ENCODE peak calls at places on chromosome 7, in seven cellular contexts. R is AG09309, W is WERI-Rb-1, U is pancreas, M is psoas muscle, F is body of pancreas, Y is astrocyte. N is an unnamed sample.

GRCh38 chr7:143360788-143361551 is 1.5 kb downstream of the FAM131B start:
- DNase-seq in R (no peak), W (no peak), U (no peak), M (no peak), F (no peak), Y (no peak), N (no peak)

GRCh38 chr7:24336461-24336860 is 52.5 kb downstream of the NPY start:
- DNase-seq in R (no peak), W (no peak), U (no peak), M (no peak), F (no peak), Y (no peak), N (no peak)

GRCh38 chr7:101154693-101155102 is 422 bp downstream of the AP1S1 start:
- DNase-seq in R (no peak), W (no peak), U (no peak), M (no peak), F (no peak), Y (no peak), N (no peak)

GRCh38 chr7:42183547-42183946 is 53.5 kb downstream of the GLI3 start:
- DNase-seq in R (no peak), W (no peak), U (no peak), M (no peak), F (no peak), Y (no peak), N (no peak)

GRCh38 chr7:7521259-7521658 is 14.4 kb downstream of the COL28A1 start:
- DNase-seq in R (no peak), W (peak), U (no peak), M (no peak), F (no peak), Y (no peak), N (no peak)

GRCh38 chr7:101681170-101682007 is 52.3 kb upstream of the MYL10 start:
- DNase-seq in R (peak), W (no peak), U (peak), M (peak), F (peak), Y (peak), N (no peak)

GRCh38 chr7:134601459-134601858 is 45.2 kb upstream of the BPGM start:
- DNase-seq in R (no peak), W (no peak), U (no peak), M (no peak), F (no peak), Y (no peak), N (no peak)

GRCh38 chr7:38834357-38834756 is 74.6 kb downstream of the VPS41 start:
- DNase-seq in R (no peak), W (no peak), U (no peak), M (no peak), F (no peak), Y (no peak), N (no peak)

GRCh38 chr7:1914321-1914720 is 244.2 kb downstream of the ELFN1 start:
- DNase-seq in R (no peak), W (no peak), U (no peak), M (peak), F (no peak), Y (no peak), N (no peak)

GRCh38 chr7:94054130-94054529 is 50.0 kb upstream of the BET1 start:
- DNase-seq in R (no peak), W (no peak), U (no peak), M (no peak), F (no peak), Y (peak), N (peak)

GRCh38 chr7:7972128-7972527 is 3.5 kb downstream of the GLCCI1 start:
- DNase-seq in R (no peak), W (no peak), U (no peak), M (no peak), F (no peak), Y (peak), N (peak)

GRCh38 chr7:81833401-81833800 is 63.6 kb upstream of the HGF start:
- DNase-seq in R (no peak), W (no peak), U (no peak), M (no peak), F (no peak), Y (peak), N (no peak)

GRCh38 chr7:47477191-47478016 is 104.5 kb downstream of the TNS3 start:
- DNase-seq in R (no peak), W (no peak), U (no peak), M (no peak), F (no peak), Y (no peak), N (no peak)

GRCh38 chr7:106966121-106966520 is 78.4 kb upstream of the PRKAR2B start:
- DNase-seq in R (no peak), W (no peak), U (no peak), M (no peak), F (no peak), Y (no peak), N (no peak)

GRCh38 chr7:1096156-1097119 is 8.5 kb downstream of the GPER1 start:
- DNase-seq in R (no peak), W (no peak), U (no peak), M (no peak), F (no peak), Y (no peak), N (no peak)

GRCh38 chr7:69922011-69922803 is 323.9 kb downstream of the AUTS2 start:
- DNase-seq in R (no peak), W (no peak), U (no peak), M (no peak), F (no peak), Y (no peak), N (no peak)

GRCh38 chr7:126303926-126304325 is 948.8 kb downstream of the GRM8 start:
- DNase-seq in R (no peak), W (no peak), U (no peak), M (no peak), F (no peak), Y (no peak), N (no peak)

GRCh38 chr7:115352375-115352774 is 430.5 kb downstream of the MDFIC start:
- DNase-seq in R (peak), W (no peak), U (no peak), M (no peak), F (no peak), Y (peak), N (no peak)

GRCh38 chr7:93948106-93948505 is 26.6 kb downstream of the GNG11 start:
- DNase-seq in R (no peak), W (no peak), U (no peak), M (no peak), F (no peak), Y (peak), N (no peak)

GRCh38 chr7:151570366-151570915 is 50.7 kb upstream of the RHEB start:
- DNase-seq in R (no peak), W (no peak), U (no peak), M (no peak), F (no peak), Y (no peak), N (peak)

GRCh38 chr7:32785365-32785764 is 106.2 kb downstream of the KBTBD2 start:
- DNase-seq in R (no peak), W (no peak), U (no peak), M (no peak), F (no peak), Y (no peak), N (no peak)

GRCh38 chr7:134851141-134851540 is 71.7 kb downstream of the CALD1 start:
- DNase-seq in R (no peak), W (no peak), U (no peak), M (no peak), F (no peak), Y (no peak), N (no peak)

GRCh38 chr7:141665208-141666035 is 36.5 kb downstream of the DENND11 start:
- DNase-seq in R (no peak), W (no peak), U (no peak), M (no peak), F (no peak), Y (no peak), N (no peak)

GRCh38 chr7:146208484-146208883 is 91.9 kb downstream of the CNTNAP2 start:
- DNase-seq in R (no peak), W (no peak), U (no peak), M (no peak), F (no peak), Y (no peak), N (no peak)

GRCh38 chr7:29123611-29124190 is 22.6 kb downstream of the CPVL start:
- DNase-seq in R (no peak), W (no peak), U (no peak), M (no peak), F (no peak), Y (no peak), N (no peak)

GRCh38 chr7:21507627-21508343 is 35.1 kb upstream of the DNAH11 start:
- DNase-seq in R (peak), W (peak), U (peak), M (peak), F (peak), Y (peak), N (peak)

GRCh38 chr7:12028508-12028907 is 182.6 kb upstream of the TMEM106B start:
- DNase-seq in R (no peak), W (no peak), U (no peak), M (no peak), F (no peak), Y (peak), N (no peak)

GRCh38 chr7:28055161-28055544 is 125.4 kb downstream of the JAZF1 start:
- DNase-seq in R (no peak), W (no peak), U (no peak), M (no peak), F (no peak), Y (peak), N (no peak)

GRCh38 chr7:95658676-95659075 is 62.4 kb upstream of the PDK4 start:
- DNase-seq in R (no peak), W (no peak), U (no peak), M (no peak), F (no peak), Y (no peak), N (no peak)

GRCh38 chr7:93890041-93890463 is 501 bp downstream of the TFPI2 start:
- DNase-seq in R (no peak), W (peak), U (peak), M (no peak), F (peak), Y (peak), N (no peak)

GRCh38 chr7:1611708-1612241 is 41.9 kb upstream of the PSMG3 start:
- DNase-seq in R (peak), W (peak), U (no peak), M (no peak), F (no peak), Y (peak), N (no peak)

GRCh38 chr7:98598846-98599615 is 18.1 kb upstream of the NPTX2 start:
- DNase-seq in R (no peak), W (no peak), U (no peak), M (no peak), F (no peak), Y (no peak), N (no peak)

GRCh38 chr7:89002942-89003618 is 207.5 kb upstream of the TEX47 start:
- DNase-seq in R (no peak), W (no peak), U (no peak), M (no peak), F (no peak), Y (no peak), N (no peak)

GRCh38 chr7:36671432-36671829 is 52.9 kb downstream of the AOAH start:
- DNase-seq in R (no peak), W (no peak), U (no peak), M (no peak), F (no peak), Y (no peak), N (no peak)

GRCh38 chr7:102305414-102306268 is 19.0 kb downstream of the SH2B2 start:
- DNase-seq in R (no peak), W (no peak), U (no peak), M (no peak), F (no peak), Y (no peak), N (peak)

GRCh38 chr7:117247809-117248208 is 75.0 kb downstream of the WNT2 start:
- DNase-seq in R (no peak), W (no peak), U (no peak), M (no peak), F (no peak), Y (peak), N (no peak)

GRCh38 chr7:131279044-131279443 is 48.6 kb upstream of the MKLN1 start:
- DNase-seq in R (no peak), W (no peak), U (no peak), M (no peak), F (no peak), Y (no peak), N (no peak)

GRCh38 chr7:95470452-95470851 is 15.3 kb upstream of the ASB4 start:
- DNase-seq in R (peak), W (peak), U (peak), M (no peak), F (peak), Y (peak), N (peak)

GRCh38 chr7:74068378-74069085 is 15.1 kb upstream of the LIMK1 start:
- DNase-seq in R (no peak), W (no peak), U (no peak), M (no peak), F (no peak), Y (no peak), N (no peak)
- TF ChIP-seq CTCF in R (no peak), W (no peak), U (no peak), M (no peak), F (no peak), Y (no peak), N (no peak)

GRCh38 chr7:6416516-6417145 is 31.1 kb downstream of the DAGLB start:
- DNase-seq in R (no peak), W (no peak), U (no peak), M (no peak), F (no peak), Y (no peak), N (no peak)
- TF ChIP-seq CTCF in R (no peak), W (peak), U (no peak), M (no peak), F (no peak), Y (no peak), N (no peak)

GRCh38 chr7:121510302-121510701 is 114.2 kb upstream of the FAM3C start:
- DNase-seq in R (no peak), W (no peak), U (peak), M (no peak), F (peak), Y (no peak), N (peak)
- TF ChIP-seq CTCF in R (no peak), W (peak), U (no peak), M (peak), F (peak), Y (no peak), N (peak)

GRCh38 chr7:132966731-132967130 is 115.2 kb downstream of the CHCHD3 start:
- DNase-seq in R (no peak), W (no peak), U (no peak), M (no peak), F (no peak), Y (peak), N (no peak)

GRCh38 chr7:132970257-132970656 is 111.6 kb downstream of the CHCHD3 start:
- DNase-seq in R (no peak), W (no peak), U (no peak), M (no peak), F (no peak), Y (no peak), N (no peak)

GRCh38 chr7:132969520-132969919 is 112.4 kb downstream of the CHCHD3 start:
- DNase-seq in R (no peak), W (no peak), U (no peak), M (no peak), F (no peak), Y (no peak), N (no peak)

GRCh38 chr7:132964886-132965285 is 117.0 kb downstream of the CHCHD3 start:
- DNase-seq in R (no peak), W (no peak), U (no peak), M (no peak), F (no peak), Y (no peak), N (peak)

GRCh38 chr7:132965951-132966350 is 115.9 kb downstream of the CHCHD3 start:
- DNase-seq in R (no peak), W (no peak), U (no peak), M (no peak), F (no peak), Y (no peak), N (no peak)
- TF ChIP-seq CTCF in R (no peak), W (no peak), U (no peak), M (no peak), F (no peak), Y (no peak), N (no peak)

DNA sequence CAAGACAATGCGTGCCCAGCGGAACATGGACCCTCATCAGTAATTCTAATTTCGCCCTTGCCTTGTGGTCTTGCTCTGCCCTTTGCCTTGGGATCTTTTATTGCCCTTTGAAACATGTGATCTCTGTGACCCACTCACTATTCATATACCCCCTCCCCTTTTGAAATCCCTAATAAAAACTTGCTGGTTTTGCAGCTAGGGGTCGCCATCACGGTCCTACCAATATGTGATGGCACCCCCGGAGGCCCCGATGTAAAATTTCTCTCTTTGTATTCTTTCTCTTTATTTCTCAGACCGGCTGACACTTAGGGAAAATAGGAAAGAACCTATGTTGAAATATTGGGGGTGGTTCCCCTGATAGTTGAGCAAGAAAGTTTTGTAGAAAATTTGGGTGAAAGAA is 242.7 kb downstream of the CDK14 start:
- DNase-seq in R (no peak), W (no peak), U (no peak), M (no peak), F (no peak), Y (no peak), N (no peak)
- TF ChIP-seq CTCF in R (no peak), W (no peak), U (no peak), M (no peak), F (no peak), Y (no peak), N (peak)

GRCh38 chr7:147436718-147437117 is 1153.8 kb upstream of the C7orf33 start:
- DNase-seq in R (no peak), W (no peak), U (no peak), M (no peak), F (no peak), Y (no peak), N (no peak)

GRCh38 chr7:147428075-147428474 is 1162.5 kb upstream of the C7orf33 start:
- DNase-seq in R (no peak), W (no peak), U (no peak), M (no peak), F (no peak), Y (no peak), N (no peak)

DNA sequence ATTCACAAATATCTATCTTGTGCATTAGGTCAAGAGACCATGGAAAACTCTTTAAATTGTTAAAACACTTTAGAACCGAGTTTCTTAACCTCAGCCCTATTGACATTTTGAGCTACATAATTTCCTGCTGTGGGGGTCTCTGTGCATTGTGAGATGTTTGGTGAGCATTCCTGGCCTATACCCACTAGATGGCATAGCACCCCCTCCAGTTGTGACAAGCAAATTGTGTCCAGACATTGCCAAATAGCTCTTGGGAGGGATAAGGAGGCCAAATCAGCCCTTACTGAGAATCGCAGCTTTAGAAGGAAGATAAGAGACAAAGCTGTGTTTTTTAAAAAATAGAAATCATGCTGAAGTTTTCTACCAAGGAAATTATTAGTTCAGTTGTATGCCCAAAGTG is 1158.5 kb upstream of the C7orf33 start:
- DNase-seq in R (no peak), W (peak), U (no peak), M (no peak), F (no peak), Y (no peak), N (no peak)
- TF ChIP-seq CTCF in R (peak), W (peak), U (no peak), M (no peak), F (no peak), Y (peak), N (peak)

GRCh38 chr7:43353902-43354301 is 229.0 kb upstream of the STK17A start:
- DNase-seq in R (no peak), W (no peak), U (no peak), M (no peak), F (no peak), Y (no peak), N (peak)
- TF ChIP-seq CTCF in R (no peak), W (peak), U (no peak), M (no peak), F (no peak), Y (no peak), N (peak)

DNA sequence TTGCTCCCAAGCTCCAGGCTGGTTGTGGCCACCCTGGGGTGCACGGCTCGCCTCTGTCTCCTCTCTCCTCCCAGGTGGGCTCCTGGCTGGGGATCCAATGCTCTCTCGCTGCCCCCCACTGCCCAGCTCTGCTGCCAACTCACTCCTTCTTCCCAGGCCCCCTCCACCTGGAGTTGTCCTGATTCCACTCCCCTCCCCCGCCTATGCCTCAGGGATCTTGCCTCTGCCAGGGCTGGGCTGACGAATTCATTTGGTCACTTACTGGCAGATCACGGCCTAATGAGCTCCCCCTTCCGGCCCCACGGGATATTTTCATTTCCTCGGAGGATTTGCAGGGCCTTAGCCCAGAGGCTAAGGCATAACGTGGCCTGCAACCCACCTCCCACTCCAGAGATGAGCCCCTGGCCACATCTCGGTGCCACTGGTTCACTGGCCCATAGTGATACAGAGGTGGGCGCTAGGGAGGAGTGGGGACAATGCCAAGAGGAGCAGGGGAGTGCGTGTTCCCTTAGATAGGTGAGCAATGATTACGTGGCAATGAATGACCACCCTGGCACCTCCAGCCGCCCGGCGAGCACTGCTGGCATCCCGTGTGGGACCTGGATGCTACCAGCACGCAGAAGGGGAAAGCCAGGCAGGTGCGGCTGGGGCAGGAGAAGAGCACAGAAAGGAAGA is 344.6 kb upstream of the SHH start:
- DNase-seq in R (no peak), W (peak), U (peak), M (no peak), F (peak), Y (peak), N (no peak)
- TF ChIP-seq CTCF in R (no peak), W (peak), U (no peak), M (no peak), F (peak), Y (peak), N (peak)